ENCODE peak calls at places on chromosomes 13 and 19, in six cellular contexts. Z is CD4-positive, alpha-beta T cell; F is SK-N-SH treated with all-trans-retinoic acid at 6 μM for 48 hours; B is foreskin keratinocyte; Q is A549; J is HepG2. T is an unnamed sample.

GRCh38 chr13:96229356-96229755 is 139.4 kb downstream of the HS6ST3 start:
- ATAC-seq in Z (no peak), F (peak; percentile 57), B (no peak), Q (peak; percentile 34), J (peak; percentile 90), T (no peak)

GRCh38 chr13:30371649-30372265 is 50.5 kb upstream of the UBE2L5 start:
- ATAC-seq in Z (peak; percentile 64), F (peak; percentile 71), B (peak; percentile 25), Q (no peak), J (peak; percentile 79), T (peak; percentile 89)

GRCh38 chr19:51194527-51195315 is 30.2 kb upstream of the CD33 start:
- ATAC-seq in Z (peak; percentile 90), F (no peak), B (peak; percentile 72), Q (peak; percentile 72), J (no peak), T (peak; percentile 73)

GRCh38 chr19:30222428-30222873 is 149.7 kb upstream of the ZNF536 start:
- ATAC-seq in Z (no peak), F (no peak), B (no peak), Q (peak; percentile 59), J (peak; percentile 92), T (no peak)

GRCh38 chr19:2271516-2272103 is 10.4 kb downstream of the PEAK3 start:
- ATAC-seq in Z (no peak), F (peak; percentile 38), B (peak; percentile 26), Q (no peak), J (no peak), T (peak; percentile 45)

GRCh38 chr13:33185853-33186252 is 99.7 kb downstream of the STARD13 start:
- ATAC-seq in Z (no peak), F (no peak), B (no peak), Q (no peak), J (no peak), T (no peak)

GRCh38 chr13:60788156-60788829 is 391.3 kb downstream of the TDRD3 start:
- ATAC-seq in Z (no peak), F (no peak), B (peak; percentile 97), Q (no peak), J (no peak), T (no peak)

GRCh38 chr13:71789952-71790351 is 77.1 kb downstream of the DACH1 start:
- ATAC-seq in Z (no peak), F (no peak), B (no peak), Q (no peak), J (no peak), T (no peak)

GRCh38 chr19:40813182-40813581 is 14.2 kb downstream of the EGLN2 start:
- ATAC-seq in Z (no peak), F (peak; percentile 23), B (no peak), Q (no peak), J (no peak), T (no peak)

GRCh38 chr19:45152504-45153338 is 8.1 kb downstream of the NKPD1 start:
- ATAC-seq in Z (peak; percentile 70), F (peak; percentile 45), B (no peak), Q (no peak), J (no peak), T (no peak)

GRCh38 chr13:109199280-109199679 is 569.9 kb downstream of the MYO16 start:
- ATAC-seq in Z (no peak), F (no peak), B (no peak), Q (no peak), J (no peak), T (no peak)

GRCh38 chr19:11418518-11419506 is at the start of gene RGL3:
- ATAC-seq in Z (no peak), F (peak; percentile 89), B (no peak), Q (peak; percentile 72), J (peak; percentile 80), T (no peak)

GRCh38 chr19:57870225-57870624 is 18.6 kb downstream of the ZNF814 start:
- ATAC-seq in Z (no peak), F (no peak), B (no peak), Q (no peak), J (no peak), T (no peak)

GRCh38 chr19:42113641-42114348 is 18.5 kb downstream of the POU2F2 start:
- ATAC-seq in Z (no peak), F (peak; percentile 90), B (peak; percentile 88), Q (peak; percentile 75), J (peak; percentile 51), T (peak; percentile 44)

GRCh38 chr19:55174425-55175116 is 5.5 kb downstream of the SYT5 start:
- ATAC-seq in Z (no peak), F (no peak), B (no peak), Q (no peak), J (no peak), T (no peak)

T was measured in esophagus mucosa.